ENCODE peak calls at places on chromosomes 1 and 21, in eight cellular contexts. One of them, this sample, is unnamed.
A peak's percentile ranks its signal among the peaks of the same experiment; 100 is the strongest.

GRCh38 chr1:215530401-215530984 is 36.6 kb upstream of the KCTD3 start:
- DNase-seq in adrenal gland: no peak
- DNase-seq in GM06990: no peak
- DNase-seq in mammary epithelial cell: no peak
- DNase-seq in K562: no peak
- DNase-seq in HCT116: no peak
- DNase-seq in Panc1: no peak
- DNase-seq in tibial nerve: no peak
- DNase-seq in this sample: peak; percentile 11

GRCh38 chr1:192378276-192378675 is 61.5 kb downstream of the RGS21 start:
- DNase-seq in adrenal gland: no peak
- DNase-seq in GM06990: no peak
- DNase-seq in mammary epithelial cell: no peak
- DNase-seq in K562: no peak
- DNase-seq in HCT116: no peak
- DNase-seq in Panc1: no peak
- DNase-seq in tibial nerve: no peak
- DNase-seq in this sample: no peak

GRCh38 chr21:41767606-41768370 is 936 bp upstream of the RIPK4 start:
- DNase-seq in adrenal gland: no peak
- DNase-seq in GM06990: no peak
- DNase-seq in mammary epithelial cell: peak; percentile 69
- DNase-seq in K562: no peak
- DNase-seq in HCT116: no peak
- DNase-seq in Panc1: no peak
- DNase-seq in tibial nerve: no peak
- DNase-seq in this sample: peak; percentile 32

GRCh38 chr1:76018045-76018444 is 56.5 kb upstream of the ST6GALNAC3 start:
- DNase-seq in adrenal gland: no peak
- DNase-seq in GM06990: no peak
- DNase-seq in mammary epithelial cell: no peak
- DNase-seq in K562: no peak
- DNase-seq in HCT116: no peak
- DNase-seq in Panc1: no peak
- DNase-seq in tibial nerve: no peak
- DNase-seq in this sample: no peak

GRCh38 chr1:183163311-183163710 is 22.8 kb upstream of the LAMC2 start:
- DNase-seq in adrenal gland: no peak
- DNase-seq in GM06990: no peak
- DNase-seq in mammary epithelial cell: peak; percentile 96
- DNase-seq in K562: no peak
- DNase-seq in HCT116: peak; percentile 80
- DNase-seq in Panc1: peak; percentile 87
- DNase-seq in tibial nerve: no peak
- DNase-seq in this sample: no peak

GRCh38 chr1:48223372-48224081 is 1.0 kb downstream of the SLC5A9 start:
- DNase-seq in adrenal gland: no peak
- DNase-seq in GM06990: no peak
- DNase-seq in mammary epithelial cell: no peak
- DNase-seq in K562: no peak
- DNase-seq in HCT116: no peak
- DNase-seq in Panc1: no peak
- DNase-seq in tibial nerve: no peak
- DNase-seq in this sample: no peak

GRCh38 chr1:161305872-161306519 is 3.8 kb downstream of the MPZ start:
- DNase-seq in adrenal gland: peak; percentile 77
- DNase-seq in GM06990: peak; percentile 85
- DNase-seq in mammary epithelial cell: peak; percentile 42
- DNase-seq in K562: peak; percentile 91
- DNase-seq in HCT116: peak; percentile 80
- DNase-seq in Panc1: no peak
- DNase-seq in tibial nerve: peak; percentile 38
- DNase-seq in this sample: peak; percentile 49

GRCh38 chr1:117499071-117499470 is 106.8 kb upstream of the TENT5C start:
- DNase-seq in adrenal gland: no peak
- DNase-seq in GM06990: no peak
- DNase-seq in mammary epithelial cell: no peak
- DNase-seq in K562: no peak
- DNase-seq in HCT116: no peak
- DNase-seq in Panc1: no peak
- DNase-seq in tibial nerve: no peak
- DNase-seq in this sample: no peak

GRCh38 chr1:22250724-22251123 is 107.8 kb upstream of the WNT4 start:
- DNase-seq in adrenal gland: no peak
- DNase-seq in GM06990: no peak
- DNase-seq in mammary epithelial cell: no peak
- DNase-seq in K562: no peak
- DNase-seq in HCT116: no peak
- DNase-seq in Panc1: no peak
- DNase-seq in tibial nerve: no peak
- DNase-seq in this sample: no peak

GRCh38 chr1:171817511-171818265 is 23.6 kb upstream of the DNM3 start:
- DNase-seq in adrenal gland: peak; percentile 87
- DNase-seq in GM06990: no peak
- DNase-seq in mammary epithelial cell: peak; percentile 90
- DNase-seq in K562: peak; percentile 50
- DNase-seq in HCT116: peak; percentile 57
- DNase-seq in Panc1: no peak
- DNase-seq in tibial nerve: no peak
- DNase-seq in this sample: no peak

GRCh38 chr1:25676488-25676887 is 59.9 kb downstream of the MAN1C1 start:
- DNase-seq in adrenal gland: peak; percentile 39
- DNase-seq in GM06990: no peak
- DNase-seq in mammary epithelial cell: peak; percentile 8
- DNase-seq in K562: no peak
- DNase-seq in HCT116: no peak
- DNase-seq in Panc1: no peak
- DNase-seq in tibial nerve: no peak
- DNase-seq in this sample: peak; percentile 25

GRCh38 chr1:245086389-245086969 is 68.3 kb upstream of the KIF26B start:
- DNase-seq in adrenal gland: no peak
- DNase-seq in GM06990: no peak
- DNase-seq in mammary epithelial cell: peak; percentile 70
- DNase-seq in K562: no peak
- DNase-seq in HCT116: no peak
- DNase-seq in Panc1: no peak
- DNase-seq in tibial nerve: no peak
- DNase-seq in this sample: no peak

GRCh38 chr1:31498376-31499040 is 77.8 kb upstream of the TINAGL1 start:
- DNase-seq in adrenal gland: no peak
- DNase-seq in GM06990: no peak
- DNase-seq in mammary epithelial cell: no peak
- DNase-seq in K562: no peak
- DNase-seq in HCT116: no peak
- DNase-seq in Panc1: no peak
- DNase-seq in tibial nerve: no peak
- DNase-seq in this sample: no peak

GRCh38 chr1:46446646-46447498 is 42.8 kb upstream of the DMBX1 start:
- DNase-seq in adrenal gland: peak; percentile 87
- DNase-seq in GM06990: no peak
- DNase-seq in mammary epithelial cell: peak; percentile 52
- DNase-seq in K562: peak; percentile 89
- DNase-seq in HCT116: peak; percentile 45
- DNase-seq in Panc1: peak; percentile 58
- DNase-seq in tibial nerve: peak; percentile 66
- DNase-seq in this sample: peak; percentile 58

GRCh38 chr1:53625049-53625448 is 113.9 kb downstream of the GLIS1 start:
- DNase-seq in adrenal gland: peak; percentile 22
- DNase-seq in GM06990: no peak
- DNase-seq in mammary epithelial cell: no peak
- DNase-seq in K562: no peak
- DNase-seq in HCT116: no peak
- DNase-seq in Panc1: no peak
- DNase-seq in tibial nerve: no peak
- DNase-seq in this sample: no peak

GRCh38 chr1:201888282-201889033 is at the start of gene SHISA4:
- DNase-seq in adrenal gland: peak; percentile 93
- DNase-seq in GM06990: no peak
- DNase-seq in mammary epithelial cell: peak; percentile 61
- DNase-seq in K562: peak; percentile 35
- DNase-seq in HCT116: peak; percentile 51
- DNase-seq in Panc1: no peak
- DNase-seq in tibial nerve: peak; percentile 68
- DNase-seq in this sample: no peak

GRCh38 chr1:17941396-17941795 is 166.2 kb upstream of the IGSF21 start:
- DNase-seq in adrenal gland: no peak
- DNase-seq in GM06990: no peak
- DNase-seq in mammary epithelial cell: no peak
- DNase-seq in K562: no peak
- DNase-seq in HCT116: no peak
- DNase-seq in Panc1: no peak
- DNase-seq in tibial nerve: no peak
- DNase-seq in this sample: no peak

GRCh38 chr1:28792644-28793121 is 19.3 kb upstream of the OPRD1 start:
- DNase-seq in adrenal gland: no peak
- DNase-seq in GM06990: no peak
- DNase-seq in mammary epithelial cell: no peak
- DNase-seq in K562: no peak
- DNase-seq in HCT116: no peak
- DNase-seq in Panc1: no peak
- DNase-seq in tibial nerve: no peak
- DNase-seq in this sample: no peak

GRCh38 chr1:109792056-109792831 is 28.5 kb upstream of the EPS8L3 start:
- DNase-seq in adrenal gland: peak; percentile 76
- DNase-seq in GM06990: no peak
- DNase-seq in mammary epithelial cell: peak; percentile 52
- DNase-seq in K562: peak; percentile 84
- DNase-seq in HCT116: no peak
- DNase-seq in Panc1: no peak
- DNase-seq in tibial nerve: no peak
- DNase-seq in this sample: no peak

DNA sequence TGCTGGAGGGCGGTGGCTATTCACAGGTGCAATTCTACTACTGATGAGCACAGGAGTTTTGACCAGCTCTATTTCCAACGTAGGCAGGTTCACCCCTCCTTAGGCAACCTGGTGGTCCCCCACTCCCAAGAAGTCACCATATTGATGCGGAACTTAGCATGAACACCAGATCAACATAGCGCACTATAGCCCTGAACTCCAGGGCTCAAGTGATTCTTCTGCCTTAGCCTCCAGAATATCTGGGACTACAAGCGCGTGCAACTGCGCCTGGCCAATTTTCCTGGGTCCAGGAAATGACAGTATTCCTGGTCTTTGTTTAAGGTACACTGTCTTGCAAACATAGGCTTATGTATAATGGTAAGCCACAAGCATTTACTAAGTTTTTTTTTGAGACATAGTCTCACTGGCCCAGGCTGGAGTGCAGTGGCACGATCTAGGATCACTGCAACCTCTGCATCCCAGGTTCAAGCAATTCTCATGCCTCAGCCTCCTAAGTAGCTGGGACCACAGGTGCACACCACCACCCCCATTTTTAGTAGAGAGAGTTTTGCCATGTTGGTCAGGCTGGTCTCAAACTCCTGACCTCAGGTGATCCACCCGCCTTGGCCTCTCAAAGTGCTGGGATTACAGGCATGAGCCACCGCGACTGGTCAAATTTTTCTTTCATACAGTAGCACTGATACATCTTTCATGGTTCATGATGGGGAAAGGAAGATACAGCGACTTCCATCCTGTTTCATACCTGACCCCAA is 12.6 kb downstream of the MCL1 start:
- DNase-seq in adrenal gland: no peak
- DNase-seq in GM06990: no peak
- DNase-seq in mammary epithelial cell: no peak
- DNase-seq in K562: no peak
- DNase-seq in HCT116: no peak
- DNase-seq in Panc1: no peak
- DNase-seq in tibial nerve: peak; percentile 11
- DNase-seq in this sample: no peak
- H3K4me3 ChIP-seq in adrenal gland: no peak overlapping the region
- H3K4me3 ChIP-seq in GM06990: peak overlapping the region; percentile 22
- H3K4me3 ChIP-seq in mammary epithelial cell: no peak overlapping the region
- H3K4me3 ChIP-seq in K562: no peak overlapping the region
- H3K4me3 ChIP-seq in HCT116: no peak overlapping the region
- H3K4me3 ChIP-seq in Panc1: no peak overlapping the region
- H3K4me3 ChIP-seq in tibial nerve: peak overlapping the region; percentile 36
- H3K4me3 ChIP-seq in this sample: no peak overlapping the region

GRCh38 chr21:36397606-36398005 is 12.4 kb downstream of the CHAF1B start:
- DNase-seq in adrenal gland: no peak
- DNase-seq in GM06990: no peak
- DNase-seq in mammary epithelial cell: no peak
- DNase-seq in K562: no peak
- DNase-seq in HCT116: no peak
- DNase-seq in Panc1: no peak
- DNase-seq in tibial nerve: no peak
- DNase-seq in this sample: no peak
- H3K4me3 ChIP-seq in adrenal gland: no peak overlapping the region
- H3K4me3 ChIP-seq in GM06990: no peak overlapping the region
- H3K4me3 ChIP-seq in mammary epithelial cell: no peak overlapping the region
- H3K4me3 ChIP-seq in K562: no peak overlapping the region
- H3K4me3 ChIP-seq in HCT116: no peak overlapping the region
- H3K4me3 ChIP-seq in Panc1: no peak overlapping the region
- H3K4me3 ChIP-seq in tibial nerve: no peak overlapping the region
- H3K4me3 ChIP-seq in this sample: no peak overlapping the region

GRCh38 chr1:238468068-238468467 is 577.3 kb upstream of the ZP4 start:
- DNase-seq in adrenal gland: no peak
- DNase-seq in GM06990: no peak
- DNase-seq in mammary epithelial cell: no peak
- DNase-seq in K562: no peak
- DNase-seq in HCT116: no peak
- DNase-seq in Panc1: no peak
- DNase-seq in tibial nerve: no peak
- DNase-seq in this sample: no peak

GRCh38 chr1:238466459-238466858 is 575.7 kb upstream of the ZP4 start:
- DNase-seq in adrenal gland: no peak
- DNase-seq in GM06990: no peak
- DNase-seq in mammary epithelial cell: no peak
- DNase-seq in K562: no peak
- DNase-seq in HCT116: no peak
- DNase-seq in Panc1: no peak
- DNase-seq in tibial nerve: no peak
- DNase-seq in this sample: no peak

GRCh38 chr1:238469146-238469601 is 578.5 kb upstream of the ZP4 start:
- DNase-seq in adrenal gland: no peak
- DNase-seq in GM06990: no peak
- DNase-seq in mammary epithelial cell: peak; percentile 27
- DNase-seq in K562: no peak
- DNase-seq in HCT116: no peak
- DNase-seq in Panc1: no peak
- DNase-seq in tibial nerve: no peak
- DNase-seq in this sample: no peak

DNA sequence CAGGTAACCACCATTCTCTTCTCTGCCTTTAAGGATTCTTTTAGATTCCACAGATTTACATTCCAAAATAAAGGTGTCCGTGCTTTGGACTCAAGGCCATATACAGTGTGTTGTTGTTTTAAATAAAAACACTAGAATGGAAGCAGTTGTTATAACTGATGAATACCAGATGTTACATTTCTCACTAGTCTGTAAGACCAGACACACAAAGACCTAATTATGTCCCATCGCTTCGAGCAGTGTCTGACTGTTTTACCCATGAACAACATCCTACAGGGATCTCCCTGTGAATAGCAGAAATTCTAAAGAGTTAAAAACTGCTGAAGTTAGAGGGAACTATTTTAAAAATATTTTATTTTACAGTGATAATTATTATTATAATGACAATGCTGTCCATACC is 574.7 kb upstream of the ZP4 start:
- DNase-seq in adrenal gland: no peak
- DNase-seq in GM06990: no peak
- DNase-seq in mammary epithelial cell: no peak
- DNase-seq in K562: no peak
- DNase-seq in HCT116: no peak
- DNase-seq in Panc1: no peak
- DNase-seq in tibial nerve: no peak
- DNase-seq in this sample: no peak
- H3K4me3 ChIP-seq in adrenal gland: no peak overlapping the region
- H3K4me3 ChIP-seq in GM06990: no peak overlapping the region
- H3K4me3 ChIP-seq in mammary epithelial cell: no peak overlapping the region
- H3K4me3 ChIP-seq in K562: no peak overlapping the region
- H3K4me3 ChIP-seq in HCT116: no peak overlapping the region
- H3K4me3 ChIP-seq in Panc1: no peak overlapping the region
- H3K4me3 ChIP-seq in tibial nerve: no peak overlapping the region
- H3K4me3 ChIP-seq in this sample: no peak overlapping the region

GRCh38 chr1:61202854-61203603 is 120.7 kb downstream of the NFIA start:
- DNase-seq in adrenal gland: no peak
- DNase-seq in GM06990: no peak
- DNase-seq in mammary epithelial cell: peak; percentile 53
- DNase-seq in K562: no peak
- DNase-seq in HCT116: no peak
- DNase-seq in Panc1: no peak
- DNase-seq in tibial nerve: no peak
- DNase-seq in this sample: no peak
- H3K4me3 ChIP-seq in adrenal gland: no peak overlapping the region
- H3K4me3 ChIP-seq in GM06990: no peak overlapping the region
- H3K4me3 ChIP-seq in mammary epithelial cell: peak overlapping the region; percentile 32
- H3K4me3 ChIP-seq in K562: no peak overlapping the region
- H3K4me3 ChIP-seq in HCT116: no peak overlapping the region
- H3K4me3 ChIP-seq in Panc1: no peak overlapping the region
- H3K4me3 ChIP-seq in tibial nerve: no peak overlapping the region
- H3K4me3 ChIP-seq in this sample: no peak overlapping the region

This sample was measured in Jurkat, Clone E6-1.